ENCODE peak calls at places on chromosomes 6 and 20, in five cellular contexts. V is kidney tubule cell; R is activated naive CD8-positive, alpha-beta T cell treated with anti-CD3 and anti-CD28 coated beads, Interleukin-2, amount 50 U/mL, for 24 hours; C is ecto neural progenitor cell; I is A549. F is an unnamed sample.

GRCh38 chr6:113103618-113104390 is 753.3 kb upstream of the MARCKS start:
- DNase-seq in I (no peak), R (no peak), C (no peak), V (peak), F (no peak)

GRCh38 chr6:119170427-119171407 is 92.3 kb upstream of the FAM184A start:
- DNase-seq in V (no peak), I (no peak), C (no peak), R (no peak), F (no peak)

GRCh38 chr20:3115190-3116107 is 30.9 kb upstream of the AVP start:
- DNase-seq in C (peak), R (no peak), I (peak), V (peak), F (no peak)

GRCh38 chr20:57957397-57958049 is 247.7 kb upstream of the PMEPA1 start:
- DNase-seq in I (no peak), R (no peak), C (no peak), V (peak), F (no peak)

GRCh38 chr6:21593927-21594421 is 423 bp downstream of the SOX4 start:
- DNase-seq in R (peak), V (no peak), I (no peak), C (peak), F (no peak)

GRCh38 chr6:43972179-43972914 is 154.9 kb downstream of the MRPL14 start:
- DNase-seq in V (no peak), R (no peak), I (no peak), C (no peak), F (peak)

GRCh38 chr6:159892053-159892452 is 1.3 kb downstream of the MAS1 start:
- DNase-seq in R (no peak), I (no peak), V (peak), C (no peak), F (no peak)

GRCh38 chr20:44071057-44071456 is 115.9 kb downstream of the JPH2 start:
- DNase-seq in R (no peak), V (no peak), C (no peak), I (no peak), F (peak)

GRCh38 chr6:170130201-170130621 is 160.7 kb downstream of the DLL1 start:
- DNase-seq in C (peak), R (no peak), V (no peak), I (no peak), F (peak)

GRCh38 chr6:142301421-142302391 is at the start of gene ADGRG6:
- DNase-seq in I (peak), C (peak), R (peak), V (peak), F (no peak)

GRCh38 chr6:167799033-167799933 is 27.4 kb upstream of the AFDN start:
- DNase-seq in C (no peak), V (peak), I (no peak), R (no peak), F (peak)

GRCh38 chr20:50572922-50573777 is 63.0 kb downstream of the PTPN1 start:
- DNase-seq in R (no peak), C (no peak), I (no peak), V (peak), F (peak)

GRCh38 chr6:1817033-1817761 is 207.5 kb downstream of the FOXC1 start:
- DNase-seq in R (no peak), V (no peak), C (no peak), I (no peak), F (no peak)

GRCh38 chr6:36339156-36339555 is 2.5 kb upstream of the BNIP5 start:
- DNase-seq in C (no peak), I (no peak), V (no peak), R (no peak), F (no peak)

GRCh38 chr6:109872549-109872948 is 105.6 kb upstream of the GPR6 start:
- DNase-seq in V (no peak), I (no peak), R (no peak), C (no peak), F (no peak)

GRCh38 chr20:37970856-37971245 is 62.4 kb downstream of the TTI1 start:
- DNase-seq in V (no peak), R (no peak), I (no peak), C (no peak), F (no peak)

GRCh38 chr6:118565317-118565960 is 17.3 kb downstream of the PLN start:
- DNase-seq in I (peak), R (no peak), V (peak), C (no peak), F (no peak)

GRCh38 chr20:3126527-3126859 is 33.2 kb downstream of the FASTKD5 start:
- DNase-seq in I (no peak), C (no peak), V (no peak), R (no peak), F (no peak)

GRCh38 chr6:148509789-148510581 is 167.3 kb downstream of the SASH1 start:
- DNase-seq in I (peak), C (no peak), V (peak), R (no peak), F (no peak)

GRCh38 chr6:170272341-170273065 is 18.4 kb downstream of the DLL1 start:
- DNase-seq in V (no peak), R (no peak), I (no peak), C (no peak), F (no peak)

GRCh38 chr6:45502446-45502845 is 124.7 kb upstream of the SUPT3H start:
- DNase-seq in R (no peak), I (no peak), C (no peak), V (no peak), F (no peak)

GRCh38 chr20:4973330-4974097 is 27.8 kb downstream of the SLC23A2 start:
- DNase-seq in R (peak), V (peak), C (no peak), I (peak), F (no peak)

GRCh38 chr6:129923520-129923919 is 62.4 kb upstream of the TMEM244 start:
- DNase-seq in R (no peak), C (no peak), I (no peak), V (peak), F (no peak)

GRCh38 chr6:39520411-39520810 is 197.9 kb upstream of the KCNK16 start:
- DNase-seq in I (no peak), C (no peak), V (no peak), R (no peak), F (no peak)

GRCh38 chr6:46651766-46652165 is 852 bp downstream of the CYP39A1 start:
- DNase-seq in I (no peak), R (no peak), V (no peak), C (no peak), F (no peak)

F was measured in osteocyte.